ENCODE peak calls at places on chromosomes 5 and 9, in seven cellular contexts. N is HCT116, A is SK-N-SH, Q is GM23338, C is hepatocyte, B is GM23248, S is neural progenitor cell. Y is an unnamed sample. For H3K4me1, the result is how much of the 10 kb centered on the place peaks cover.

GRCh38 chr9:82354260-82354659 is 365.7 kb downstream of the SPATA31D1 start:
- DNase-seq in N (no peak), A (no peak), Q (no peak), C (no peak), B (peak), S (no peak), Y (no peak)

GRCh38 chr9:131614340-131614739 is 69.0 kb downstream of the PRRT1B start:
- DNase-seq in N (no peak), A (no peak), Q (no peak), C (no peak), B (no peak), S (no peak), Y (no peak)

GRCh38 chr5:10831416-10831815 is 70.4 kb upstream of the DAP start:
- DNase-seq in N (no peak), A (no peak), Q (no peak), C (peak), B (peak), S (no peak), Y (no peak)

GRCh38 chr5:149130121-149130931 is 11.0 kb upstream of the ABLIM3 start:
- DNase-seq in N (no peak), A (no peak), Q (peak), C (no peak), B (peak), S (peak), Y (no peak)

GRCh38 chr9:122779181-122779580 is 9.6 kb upstream of the OR5C1 start:
- DNase-seq in N (no peak), A (no peak), Q (no peak), C (no peak), B (no peak), S (no peak), Y (no peak)

GRCh38 chr9:99748251-99748650 is 73.4 kb upstream of the NR4A3 start:
- DNase-seq in N (no peak), A (no peak), Q (no peak), C (no peak), B (peak), S (no peak), Y (no peak)

GRCh38 chr9:126587187-126588185 is 26.2 kb upstream of the LMX1B start:
- DNase-seq in N (no peak), A (no peak), Q (peak), C (peak), B (peak), S (no peak), Y (no peak)

GRCh38 chr5:9776525-9776924 is 146.4 kb upstream of the TAS2R1 start:
- DNase-seq in N (no peak), A (no peak), Q (no peak), C (no peak), B (peak), S (no peak), Y (no peak)

GRCh38 chr9:120490888-120491595 is 88.9 kb downstream of the CDK5RAP2 start:
- DNase-seq in N (no peak), A (no peak), Q (peak), C (no peak), B (peak), S (no peak), Y (peak)

GRCh38 chr5:113162770-113163169 is 186.2 kb downstream of the DCP2 start:
- DNase-seq in N (peak), A (no peak), Q (no peak), C (no peak), B (peak), S (no peak), Y (no peak)

GRCh38 chr5:156534086-156534485 is 207.1 kb downstream of the SGCD start:
- DNase-seq in N (no peak), A (no peak), Q (no peak), C (no peak), B (peak), S (no peak), Y (no peak)

GRCh38 chr5:1161832-1162229 is 39.6 kb upstream of the SLC6A19 start:
- DNase-seq in N (no peak), A (peak), Q (no peak), C (no peak), B (no peak), S (no peak), Y (no peak)

GRCh38 chr5:123992641-123993040 is 480.7 kb downstream of the CSNK1G3 start:
- DNase-seq in N (no peak), A (no peak), Q (peak), C (no peak), B (no peak), S (no peak), Y (no peak)

GRCh38 chr9:81430727-81431126 is 258.6 kb downstream of the TLE1 start:
- DNase-seq in N (no peak), A (no peak), Q (no peak), C (no peak), B (peak), S (no peak), Y (no peak)

GRCh38 chr5:133245191-133246052 is 193.6 kb downstream of the HSPA4 start:
- DNase-seq in N (peak), A (no peak), Q (no peak), C (peak), B (peak), S (no peak), Y (no peak)

GRCh38 chr9:126672634-126673284 is 59.0 kb downstream of the LMX1B start:
- DNase-seq in N (no peak), A (no peak), Q (peak), C (no peak), B (no peak), S (peak), Y (no peak)

GRCh38 chr9:134811673-134812668 is 68.6 kb upstream of the FCN2 start:
- DNase-seq in N (no peak), A (no peak), Q (peak), C (peak), B (peak), S (peak), Y (no peak)

GRCh38 chr5:56124885-56125250 is 108.3 kb downstream of the ANKRD55 start:
- DNase-seq in N (no peak), A (no peak), Q (no peak), C (no peak), B (no peak), S (no peak), Y (no peak)

GRCh38 chr5:178820001-178820400 is 39.8 kb upstream of the ZNF354B start:
- DNase-seq in N (no peak), A (no peak), Q (no peak), C (no peak), B (no peak), S (no peak), Y (no peak)

GRCh38 chr5:127320032-127320945 is 29.7 kb downstream of the MEGF10 start:
- DNase-seq in N (no peak), A (no peak), Q (peak), C (no peak), B (peak), S (no peak), Y (peak)

DNA sequence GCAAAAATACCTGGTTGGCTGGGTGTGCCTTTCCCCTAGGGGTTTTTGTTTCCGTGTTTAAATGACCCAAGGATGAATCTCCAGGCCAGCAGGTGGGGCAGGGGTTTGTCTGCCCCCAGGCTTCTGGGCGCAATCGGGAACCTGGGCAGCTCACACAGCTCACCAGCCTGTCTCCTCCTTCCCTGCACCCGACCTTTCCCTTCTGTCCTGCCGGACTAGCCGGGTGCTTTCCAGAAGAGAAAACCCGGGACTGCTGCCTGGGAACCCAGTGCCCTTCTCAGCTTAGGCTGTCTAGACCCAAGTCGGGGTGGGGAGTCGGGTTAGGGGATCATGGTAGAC is 84.3 kb downstream of the DAB2IP start:
- DNase-seq in N (no peak), A (no peak), Q (peak), C (no peak), B (peak), S (no peak), Y (no peak)
- H3K4me1 ChIP-seq in N (under half), A (under half), Q (under half), C (under half), B (under half), S (under half), Y (under half)

GRCh38 chr5:53249529-53249928 is 140.0 kb upstream of the MOCS2 start:
- DNase-seq in N (no peak), A (peak), Q (no peak), C (peak), B (peak), S (no peak), Y (no peak)
- TF ChIP-seq EZH2phosphoT487 in N (no peak), A (no peak), Q (no peak), C (no peak), B (no peak), S (no peak), Y (no peak)

GRCh38 chr9:68925175-68925574 is 88.7 kb downstream of the PRKACG start:
- DNase-seq in N (no peak), A (no peak), Q (no peak), C (no peak), B (no peak), S (no peak), Y (no peak)
- H3K4me1 ChIP-seq in N (under half), A (under half), Q (under half), C (under half), B (under half), S (under half), Y (under half)

DNA sequence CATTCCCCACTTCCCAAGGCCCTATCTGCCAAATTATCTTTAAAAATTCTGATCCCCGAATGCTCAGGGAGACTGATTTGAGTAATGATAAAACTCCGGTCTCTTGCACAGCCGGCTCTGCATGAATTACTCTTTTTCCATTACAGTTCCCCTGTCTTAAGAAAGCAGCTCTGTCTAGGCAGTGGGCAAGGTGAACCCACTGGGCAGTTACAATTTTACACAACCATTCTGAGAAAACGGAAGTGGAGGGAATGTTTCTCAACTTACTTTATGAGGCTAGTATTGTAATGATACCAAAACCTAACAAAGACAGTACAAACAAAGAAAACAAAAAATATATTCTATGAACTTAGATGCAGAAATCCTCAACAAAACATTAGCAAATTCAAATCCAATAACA is 100.0 kb downstream of the MCTP1 start:
- DNase-seq in N (no peak), A (no peak), Q (no peak), C (no peak), B (no peak), S (no peak), Y (no peak)
- TF ChIP-seq EZH2phosphoT487 in N (no peak), A (no peak), Q (no peak), C (no peak), B (no peak), S (no peak), Y (no peak)

GRCh38 chr5:38827525-38827924 is 18.3 kb upstream of the OSMR start:
- DNase-seq in N (no peak), A (no peak), Q (no peak), C (no peak), B (peak), S (no peak), Y (no peak)
- H3K4me1 ChIP-seq in N (under half), A (under half), Q (under half), C (under half), B (under half), S (under half), Y (under half)

GRCh38 chr9:137679249-137679648 is 60.4 kb downstream of the EHMT1 start:
- DNase-seq in N (no peak), A (no peak), Q (peak), C (no peak), B (no peak), S (peak), Y (peak)

GRCh38 chr9:137679695-137680305 is 61.0 kb downstream of the EHMT1 start:
- DNase-seq in N (no peak), A (no peak), Q (no peak), C (no peak), B (no peak), S (no peak), Y (peak)

GRCh38 chr9:137682431-137682991 is 63.7 kb downstream of the EHMT1 start:
- DNase-seq in N (no peak), A (no peak), Q (no peak), C (no peak), B (no peak), S (peak), Y (peak)

GRCh38 chr9:137678202-137678601 is 59.4 kb downstream of the EHMT1 start:
- DNase-seq in N (no peak), A (no peak), Q (no peak), C (no peak), B (no peak), S (no peak), Y (no peak)

GRCh38 chr9:137680445-137681358 is 61.9 kb downstream of the EHMT1 start:
- DNase-seq in N (no peak), A (no peak), Q (no peak), C (peak), B (no peak), S (no peak), Y (no peak)
- TF ChIP-seq EZH2phosphoT487 in N (no peak), A (no peak), Q (no peak), C (no peak), B (no peak), S (no peak), Y (no peak)

DNA sequence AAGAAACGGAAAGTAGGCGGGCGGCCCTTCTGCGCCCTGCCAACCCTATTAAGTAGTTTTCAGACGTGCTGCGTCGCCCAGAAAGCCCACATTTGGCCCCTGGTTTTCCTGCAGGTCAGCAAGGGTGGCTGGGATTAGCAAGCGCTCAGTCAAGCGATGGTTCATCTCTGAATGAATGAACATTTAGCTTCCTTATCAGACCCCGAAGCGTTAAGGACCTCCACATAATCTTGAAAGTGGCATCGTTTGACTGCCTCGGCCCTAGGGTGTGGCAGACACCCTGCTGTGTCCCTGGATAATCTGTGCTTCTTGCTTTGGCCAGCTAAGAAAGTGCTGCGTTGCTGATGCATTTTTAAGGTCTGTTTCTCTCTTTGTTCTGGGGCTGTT is 688 bp downstream of the TOR1B start:
- DNase-seq in N (no peak), A (no peak), Q (no peak), C (no peak), B (peak), S (peak), Y (no peak)
- H3K4me1 ChIP-seq in N (under half), A (under half), Q (under half), C (under half), B (under half), S (under half), Y (under half)

Y was measured in MM.1S.